ENCODE peak calls at places on chromosomes 5 and 9, in five cellular contexts. Q, Z, P, B and V are unnamed samples.

GRCh38 chr9:136328011-136328621 is 777 bp downstream of the GPSM1 start:
- DNase-seq in Q (no peak), Z (no peak), P (no peak), B (no peak), V (no peak)

GRCh38 chr5:149053027-149053705 is 9.7 kb downstream of the SH3TC2 start:
- DNase-seq in Q (no peak), Z (peak; percentile 41), P (no peak), B (no peak), V (no peak)

GRCh38 chr5:169296456-169297220 is 4.3 kb downstream of the SLIT3 start:
- DNase-seq in Q (no peak), Z (no peak), P (no peak), B (no peak), V (no peak)

GRCh38 chr9:68974431-68974830 is 39.5 kb downstream of the PRKACG start:
- DNase-seq in Q (no peak), Z (no peak), P (no peak), B (no peak), V (no peak)

GRCh38 chr9:115444941-115445340 is 327.0 kb upstream of the TNC start:
- DNase-seq in Q (no peak), Z (no peak), P (no peak), B (no peak), V (no peak)

GRCh38 chr9:127569819-127570401 is 42.2 kb upstream of the STXBP1 start:
- DNase-seq in Q (no peak), Z (no peak), P (no peak), B (peak; percentile 11), V (peak; percentile 27)

GRCh38 chr5:103505581-103506305 is 56.8 kb downstream of the NUDT12 start:
- DNase-seq in Q (no peak), Z (peak; percentile 94), P (no peak), B (no peak), V (no peak)

GRCh38 chr5:149223081-149223848 is 48.4 kb upstream of the AFAP1L1 start:
- DNase-seq in Q (no peak), Z (no peak), P (no peak), B (no peak), V (no peak)

GRCh38 chr5:112709416-112709815 is 28.3 kb upstream of the APC start:
- DNase-seq in Q (no peak), Z (no peak), P (no peak), B (no peak), V (no peak)

GRCh38 chr5:11815916-11816315 is 88.3 kb downstream of the CTNND2 start:
- DNase-seq in Q (no peak), Z (no peak), P (no peak), B (no peak), V (no peak)

GRCh38 chr9:1768561-1768960 is 246.6 kb upstream of the SMARCA2 start:
- DNase-seq in Q (no peak), Z (no peak), P (no peak), B (no peak), V (no peak)

GRCh38 chr5:388266-389196 is 54.4 kb upstream of the EXOC3 start:
- DNase-seq in Q (no peak), Z (no peak), P (no peak), B (no peak), V (no peak)

GRCh38 chr5:76634661-76635060 is 11.5 kb upstream of the F2RL2 start:
- DNase-seq in Q (no peak), Z (no peak), P (no peak), B (no peak), V (no peak)

GRCh38 chr9:112761912-112762651 is 11.5 kb downstream of the SNX30 start:
- DNase-seq in Q (no peak), Z (no peak), P (no peak), B (no peak), V (no peak)

GRCh38 chr9:34458013-34458966 is at the start of the genes DNAI1 and FAM219A:
- DNase-seq in Q (peak; percentile 99), Z (peak; percentile 99), P (peak; percentile 98), B (peak; percentile 97), V (peak; percentile 100)

GRCh38 chr5:148687427-148687826 is 33.1 kb upstream of the HTR4 start:
- DNase-seq in Q (no peak), Z (peak; percentile 55), P (no peak), B (no peak), V (no peak)

GRCh38 chr9:138061631-138062030 is 184.0 kb downstream of the CACNA1B start:
- DNase-seq in Q (no peak), Z (no peak), P (no peak), B (no peak), V (no peak)

GRCh38 chr5:181052928-181053759 is 13.1 kb downstream of the BTNL9 start:
- DNase-seq in Q (no peak), Z (no peak), P (no peak), B (no peak), V (peak; percentile 40)

GRCh38 chr9:71768388-71769174 is at the start of gene CEMIP2:
- DNase-seq in Q (peak; percentile 68), Z (peak; percentile 94), P (peak; percentile 80), B (peak; percentile 83), V (peak; percentile 88)

GRCh38 chr5:60334281-60334713 is 365.7 kb downstream of the DEPDC1B start:
- DNase-seq in Q (no peak), Z (peak; percentile 85), P (no peak), B (no peak), V (no peak)

GRCh38 chr5:168656633-168657032 is 77.5 kb upstream of the PANK3 start:
- DNase-seq in Q (no peak), Z (no peak), P (no peak), B (no peak), V (no peak)

GRCh38 chr5:138752341-138752950 is 779 bp upstream of the CTNNA1 start:
- DNase-seq in Q (no peak), Z (peak; percentile 35), P (no peak), B (no peak), V (no peak)

GRCh38 chr9:89116064-89116817 is 62.4 kb downstream of the SHC3 start:
- DNase-seq in Q (no peak), Z (peak; percentile 91), P (no peak), B (no peak), V (no peak)

GRCh38 chr9:129402341-129402739 is 218.6 kb downstream of the C9orf50 start:
- DNase-seq in Q (no peak), Z (no peak), P (no peak), B (no peak), V (no peak)

GRCh38 chr5:174720066-174720611 is 4.2 kb upstream of the MSX2 start:
- DNase-seq in Q (no peak), Z (no peak), P (no peak), B (no peak), V (no peak)

GRCh38 chr5:161150589-161150988 is 298.6 kb upstream of the ATP10B start:
- DNase-seq in Q (no peak), Z (no peak), P (no peak), B (no peak), V (no peak)

GRCh38 chr5:143464723-143465490 is 61.4 kb upstream of the NR3C1 start:
- DNase-seq in Q (no peak), Z (no peak), P (no peak), B (no peak), V (no peak)

GRCh38 chr5:175854231-175855040 is 16.9 kb upstream of the CPLX2 start:
- DNase-seq in Q (peak; percentile 43), Z (no peak), P (no peak), B (no peak), V (no peak)

GRCh38 chr9:87054999-87055686 is 107.8 kb upstream of the GAS1 start:
- DNase-seq in Q (no peak), Z (no peak), P (no peak), B (no peak), V (no peak)

GRCh38 chr5:24644757-24645156 is at the start of gene CDH10:
- DNase-seq in Q (peak; percentile 30), Z (peak; percentile 12), P (no peak), B (no peak), V (no peak)

GRCh38 chr5:178335287-178336030 is 102.9 kb upstream of the PHYKPL start:
- DNase-seq in Q (no peak), Z (no peak), P (no peak), B (no peak), V (no peak)

GRCh38 chr5:31355337-31355736 is 161.9 kb downstream of the CDH6 start:
- DNase-seq in Q (no peak), Z (peak; percentile 5), P (no peak), B (no peak), V (no peak)

GRCh38 chr5:179154991-179155955 is 95.1 kb downstream of the ZNF354C start:
- DNase-seq in Q (no peak), Z (no peak), P (no peak), B (no peak), V (no peak)

GRCh38 chr5:175657593-175658271 is at the start of gene HRH2:
- DNase-seq in Q (no peak), Z (peak; percentile 4), P (no peak), B (no peak), V (no peak)